ENCODE peak calls at places on chromosomes 16 and 17, in nine cellular contexts. O is AG04449, R is left ventricle myocardium inferior, M is mammary epithelial cell, X is pons, W is NCI-H1092, K is ovary, C is lower lobe of right lung, V is amniotic stem cell. S is an unnamed sample.

GRCh38 chr16:4404247-4404966 is 12.0 kb downstream of the CORO7 start:
- DNase-seq in C (peak; percentile 49), M (no peak), V (no peak), W (no peak), O (no peak), X (no peak), R (peak; percentile 32), K (peak; percentile 50), S (no peak)

GRCh38 chr16:87017388-87018012 is 299.7 kb downstream of the C16orf95 start:
- DNase-seq in W (no peak), R (no peak), V (peak; percentile 44), K (no peak), X (no peak), O (peak; percentile 71), M (peak; percentile 94), C (no peak), S (no peak)

GRCh38 chr17:72378414-72379395 is 257.9 kb downstream of the SOX9 start:
- DNase-seq in C (no peak), M (no peak), X (no peak), V (no peak), O (no peak), R (no peak), W (peak; percentile 14), K (no peak), S (no peak)

GRCh38 chr17:41678907-41679739 is 9.6 kb upstream of the EIF1 start:
- DNase-seq in V (no peak), C (no peak), R (no peak), M (peak; percentile 77), W (no peak), K (no peak), O (no peak), X (no peak), S (peak; percentile 29)

GRCh38 chr17:75566456-75567233 is 21.0 kb upstream of the MYO15B start:
- DNase-seq in M (no peak), K (no peak), V (no peak), R (no peak), C (no peak), X (no peak), W (no peak), O (no peak), S (no peak)

GRCh38 chr16:29315916-29316517 is 90.5 kb downstream of the NPIPB11 start:
- DNase-seq in M (no peak), C (no peak), K (no peak), W (no peak), V (no peak), X (no peak), O (no peak), R (no peak), S (no peak)

GRCh38 chr17:30220414-30220813 is 15.1 kb downstream of the SLC6A4 start:
- DNase-seq in W (no peak), K (no peak), C (no peak), R (no peak), X (no peak), O (no peak), M (no peak), V (no peak), S (no peak)

GRCh38 chr16:4116328-4117249 is at the start of gene ADCY9:
- DNase-seq in V (peak; percentile 53), K (peak; percentile 83), O (no peak), X (peak; percentile 34), R (peak; percentile 85), M (peak; percentile 53), C (peak; percentile 86), W (peak; percentile 78), S (peak; percentile 72)

GRCh38 chr17:62597920-62598319 is 29.6 kb upstream of the MRC2 start:
- DNase-seq in R (no peak), X (no peak), K (no peak), V (peak; percentile 21), M (no peak), O (no peak), C (no peak), W (no peak), S (no peak)

GRCh38 chr17:10126554-10127493 is 71.6 kb downstream of the GAS7 start:
- DNase-seq in V (no peak), K (peak; percentile 63), W (no peak), X (no peak), R (no peak), M (no peak), C (no peak), O (no peak), S (no peak)

GRCh38 chr17:80198144-80198661 is 21.9 kb downstream of the SGSH start:
- DNase-seq in X (no peak), V (no peak), O (no peak), C (no peak), R (no peak), K (no peak), M (no peak), W (no peak), S (no peak)

GRCh38 chr16:3112058-3112880 is at the start of gene ZNF205:
- DNase-seq in K (peak; percentile 83), M (peak; percentile 71), R (peak; percentile 80), O (no peak), X (peak; percentile 68), W (peak; percentile 83), V (peak; percentile 36), C (peak; percentile 80), S (no peak)

GRCh38 chr16:53999841-54000240 is 286.7 kb downstream of the IRX3 start:
- DNase-seq in X (no peak), C (no peak), R (no peak), W (no peak), M (no peak), K (no peak), O (no peak), V (no peak), S (no peak)

GRCh38 chr17:20173091-20173490 is 163.9 kb downstream of the SPECC1 start:
- DNase-seq in K (no peak), V (no peak), O (no peak), C (no peak), X (peak; percentile 31), M (no peak), R (no peak), W (no peak), S (no peak)

GRCh38 chr16:180101-180920 is at the start of gene HBQ1:
- DNase-seq in C (no peak), M (peak; percentile 17), X (no peak), K (peak; percentile 36), R (peak; percentile 17), V (no peak), W (peak; percentile 35), O (no peak), S (no peak)

GRCh38 chr17:74919440-74920305 is 3.4 kb downstream of the USH1G start:
- DNase-seq in K (no peak), O (no peak), M (no peak), X (no peak), C (no peak), R (no peak), W (no peak), V (no peak), S (no peak)

GRCh38 chr16:30775131-30775380 is 11.9 kb downstream of the ZNF629 start:
- DNase-seq in K (no peak), O (no peak), M (no peak), V (no peak), W (no peak), R (no peak), X (no peak), C (no peak), S (no peak)

GRCh38 chr17:3609689-3610088 is 478 bp upstream of the TRPV1 start:
- DNase-seq in W (no peak), K (no peak), R (no peak), M (no peak), C (no peak), V (no peak), X (no peak), O (no peak), S (no peak)

GRCh38 chr17:50513501-50513900 is 5.3 kb downstream of the MYCBPAP start:
- DNase-seq in C (no peak), O (no peak), M (no peak), R (no peak), K (no peak), V (no peak), W (no peak), X (no peak), S (no peak)

GRCh38 chr17:9291912-9292562 is 270.7 kb downstream of the NTN1 start:
- DNase-seq in R (peak; percentile 36), M (no peak), V (no peak), K (peak; percentile 35), C (no peak), O (no peak), X (peak; percentile 43), W (no peak), S (no peak)

GRCh38 chr17:30477758-30478115 is 529 bp downstream of the GOSR1 start:
- DNase-seq in O (no peak), X (peak; percentile 18), R (no peak), K (no peak), W (no peak), C (no peak), M (peak; percentile 35), V (no peak), S (no peak)

GRCh38 chr16:1481906-1482835 is 6.6 kb downstream of the PTX4 start:
- DNase-seq in K (no peak), X (no peak), V (no peak), O (no peak), C (no peak), M (peak; percentile 74), R (no peak), W (no peak), S (no peak)

GRCh38 chr16:70682239-70683145 is 3.4 kb downstream of the MTSS2 start:
- DNase-seq in X (no peak), R (peak; percentile 14), M (no peak), C (no peak), O (no peak), K (peak; percentile 30), V (no peak), W (no peak), S (no peak)

GRCh38 chr17:77829871-77830799 is 128.4 kb upstream of the TNRC6C start:
- DNase-seq in W (no peak), M (peak; percentile 41), X (no peak), C (peak; percentile 43), R (peak; percentile 67), V (peak; percentile 65), K (no peak), O (no peak), S (no peak)

GRCh38 chr17:36728030-36728991 is 126.9 kb downstream of the MRM1 start:
- DNase-seq in X (no peak), O (no peak), K (no peak), M (no peak), W (no peak), C (no peak), V (no peak), R (no peak), S (no peak)

GRCh38 chr17:79341529-79341780 is 266.8 kb downstream of the ENGASE start:
- DNase-seq in M (no peak), C (no peak), O (no peak), V (no peak), X (no peak), R (no peak), K (no peak), W (no peak), S (no peak)

GRCh38 chr16:12498077-12498476 is 305.6 kb downstream of the CPPED1 start:
- DNase-seq in M (no peak), V (no peak), X (no peak), W (no peak), C (no peak), K (no peak), O (no peak), R (no peak), S (no peak)

GRCh38 chr17:30571921-30572320 is 94.7 kb downstream of the GOSR1 start:
- DNase-seq in V (no peak), K (no peak), X (no peak), R (no peak), W (no peak), M (no peak), O (no peak), C (no peak), S (no peak)

GRCh38 chr16:8901318-8901861 is 19.2 kb downstream of the LITAFD start:
- DNase-seq in K (no peak), W (no peak), O (no peak), X (no peak), C (no peak), M (no peak), R (no peak), V (no peak), S (no peak)

GRCh38 chr17:28712037-28712704 is 483 bp upstream of the PROCA1 start:
- DNase-seq in M (no peak), K (peak; percentile 67), X (no peak), V (no peak), W (no peak), O (no peak), C (peak; percentile 82), R (peak; percentile 63), S (peak; percentile 48)

GRCh38 chr16:81544691-81545365 is 100.2 kb downstream of the CMIP start:
- DNase-seq in C (peak; percentile 50), R (no peak), M (no peak), V (no peak), X (no peak), K (no peak), O (no peak), W (no peak), S (no peak)